ENCODE peak calls at places on chromosomes 16 and 17, in four cellular contexts. One of them, this sample, is unnamed. For H3K36me3, the result is how much of the 10 kb centered on the place peaks cover.

GRCh38 chr16:3234543-3235541 is at the start of gene ZNF200:
- DNase-seq in lung: peak
- DNase-seq in uterus: peak
- DNase-seq in hepatocyte: peak
- DNase-seq in this sample: peak

GRCh38 chr16:27230562-27230991 is 27.3 kb downstream of the KDM8 start:
- DNase-seq in lung: no peak
- DNase-seq in uterus: no peak
- DNase-seq in hepatocyte: no peak
- DNase-seq in this sample: no peak

GRCh38 chr16:67396159-67396774 is 3.0 kb upstream of the TPPP3 start:
- DNase-seq in lung: peak
- DNase-seq in uterus: peak
- DNase-seq in hepatocyte: peak
- DNase-seq in this sample: peak

GRCh38 chr17:1592751-1593629 is 30.4 kb upstream of the PITPNA start:
- DNase-seq in lung: no peak
- DNase-seq in uterus: no peak
- DNase-seq in hepatocyte: peak
- DNase-seq in this sample: no peak

GRCh38 chr16:67613808-67614207 is 31.1 kb upstream of the CARMIL2 start:
- DNase-seq in lung: no peak
- DNase-seq in uterus: no peak
- DNase-seq in hepatocyte: no peak
- DNase-seq in this sample: peak

GRCh38 chr17:7445011-7445927 is at the start of gene CHRNB1:
- DNase-seq in lung: peak
- DNase-seq in uterus: peak
- DNase-seq in hepatocyte: peak
- DNase-seq in this sample: peak

GRCh38 chr16:68517606-68518161 is 21.4 kb upstream of the ZFP90 start:
- DNase-seq in lung: no peak
- DNase-seq in uterus: no peak
- DNase-seq in hepatocyte: no peak
- DNase-seq in this sample: no peak

GRCh38 chr17:81390029-81390428 is 5.2 kb upstream of the BAHCC1 start:
- DNase-seq in lung: no peak
- DNase-seq in uterus: no peak
- DNase-seq in hepatocyte: no peak
- DNase-seq in this sample: no peak

GRCh38 chr17:38447502-38448095 is 19.3 kb downstream of the ARHGAP23 start:
- DNase-seq in lung: no peak
- DNase-seq in uterus: no peak
- DNase-seq in hepatocyte: no peak
- DNase-seq in this sample: no peak

GRCh38 chr17:3532106-3532858 is 25.3 kb downstream of the TRPV3 start:
- DNase-seq in lung: no peak
- DNase-seq in uterus: no peak
- DNase-seq in hepatocyte: no peak
- DNase-seq in this sample: no peak

GRCh38 chr16:54077412-54077821 is 209.2 kb downstream of the IRX3 start:
- DNase-seq in lung: no peak
- DNase-seq in uterus: no peak
- DNase-seq in hepatocyte: no peak
- DNase-seq in this sample: peak

GRCh38 chr16:87921236-87921773 is 15.0 kb downstream of the CA5A start:
- DNase-seq in lung: no peak
- DNase-seq in uterus: no peak
- DNase-seq in hepatocyte: no peak
- DNase-seq in this sample: no peak

GRCh38 chr16:10981697-10982216 is 37.4 kb downstream of the CLEC16A start:
- DNase-seq in lung: no peak
- DNase-seq in uterus: no peak
- DNase-seq in hepatocyte: no peak
- DNase-seq in this sample: peak

GRCh38 chr16:9254863-9255262 is 163.4 kb downstream of the HAPSTR1 start:
- DNase-seq in lung: no peak
- DNase-seq in uterus: no peak
- DNase-seq in hepatocyte: no peak
- DNase-seq in this sample: no peak

GRCh38 chr17:79819085-79819484 is 20.2 kb downstream of the CBX4 start:
- DNase-seq in lung: no peak
- DNase-seq in uterus: no peak
- DNase-seq in hepatocyte: no peak
- DNase-seq in this sample: no peak

GRCh38 chr17:79819534-79820276 is 19.5 kb downstream of the CBX4 start:
- DNase-seq in lung: no peak
- DNase-seq in uterus: no peak
- DNase-seq in hepatocyte: no peak
- DNase-seq in this sample: no peak

GRCh38 chr17:79821331-79822095 is 17.7 kb downstream of the CBX4 start:
- DNase-seq in lung: no peak
- DNase-seq in uterus: no peak
- DNase-seq in hepatocyte: no peak
- DNase-seq in this sample: no peak

GRCh38 chr17:79822583-79823124 is 16.6 kb downstream of the CBX4 start:
- DNase-seq in lung: no peak
- DNase-seq in uterus: no peak
- DNase-seq in hepatocyte: no peak
- DNase-seq in this sample: no peak

DNA sequence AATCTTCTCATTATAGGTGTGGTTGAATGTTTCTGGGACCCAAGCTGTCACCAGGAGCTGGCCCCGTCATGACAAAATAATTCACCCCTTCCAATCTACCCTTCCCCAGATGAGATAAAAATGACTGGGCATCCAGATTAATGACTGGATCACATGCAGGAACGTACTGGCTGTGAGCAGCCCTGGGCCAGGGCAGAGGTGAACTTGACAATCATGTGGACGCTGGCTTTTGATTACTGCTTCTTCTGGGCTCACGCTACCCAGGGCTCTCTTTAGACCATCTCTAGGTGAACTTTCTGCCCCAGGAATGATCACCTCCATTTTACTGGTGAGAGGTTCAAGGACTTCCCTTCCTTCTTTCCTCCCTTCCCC is 18.3 kb downstream of the CBX4 start:
- DNase-seq in lung: no peak
- DNase-seq in uterus: no peak
- DNase-seq in hepatocyte: no peak
- DNase-seq in this sample: no peak
- TF ChIP-seq CTCF in lung: no peak
- TF ChIP-seq CTCF in uterus: no peak
- TF ChIP-seq CTCF in hepatocyte: no peak
- TF ChIP-seq CTCF in this sample: no peak

GRCh38 chr16:661184-661821 is 6.6 kb upstream of the RHOT2 start:
- DNase-seq in lung: no peak
- DNase-seq in uterus: no peak
- DNase-seq in hepatocyte: no peak
- DNase-seq in this sample: no peak
- H3K36me3 ChIP-seq in lung: under half
- H3K36me3 ChIP-seq in uterus: under half
- H3K36me3 ChIP-seq in hepatocyte: under half
- H3K36me3 ChIP-seq in this sample: under half

DNA sequence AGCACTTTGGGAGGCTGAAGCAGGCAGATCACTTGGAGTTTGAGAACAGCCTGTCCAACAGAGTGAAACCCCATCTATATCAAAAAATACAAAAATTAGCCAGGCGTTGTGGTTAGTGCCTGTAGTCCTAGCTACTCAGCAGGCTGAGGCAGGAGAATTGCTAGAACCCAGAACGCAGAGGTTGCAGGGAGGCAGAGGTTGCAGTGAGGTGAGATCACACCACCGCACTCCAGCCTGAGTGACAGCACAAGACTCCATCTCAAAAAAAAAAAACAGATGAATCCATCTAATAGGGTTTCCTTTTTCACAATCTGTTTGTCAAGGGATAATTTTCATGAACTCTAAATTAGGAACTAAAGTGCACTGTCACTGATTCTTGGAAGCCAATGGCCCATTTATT is 99.0 kb downstream of the PARN start:
- DNase-seq in lung: no peak
- DNase-seq in uterus: no peak
- DNase-seq in hepatocyte: no peak
- DNase-seq in this sample: no peak
- TF ChIP-seq CTCF in lung: no peak
- TF ChIP-seq CTCF in uterus: no peak
- TF ChIP-seq CTCF in hepatocyte: no peak
- TF ChIP-seq CTCF in this sample: no peak

DNA sequence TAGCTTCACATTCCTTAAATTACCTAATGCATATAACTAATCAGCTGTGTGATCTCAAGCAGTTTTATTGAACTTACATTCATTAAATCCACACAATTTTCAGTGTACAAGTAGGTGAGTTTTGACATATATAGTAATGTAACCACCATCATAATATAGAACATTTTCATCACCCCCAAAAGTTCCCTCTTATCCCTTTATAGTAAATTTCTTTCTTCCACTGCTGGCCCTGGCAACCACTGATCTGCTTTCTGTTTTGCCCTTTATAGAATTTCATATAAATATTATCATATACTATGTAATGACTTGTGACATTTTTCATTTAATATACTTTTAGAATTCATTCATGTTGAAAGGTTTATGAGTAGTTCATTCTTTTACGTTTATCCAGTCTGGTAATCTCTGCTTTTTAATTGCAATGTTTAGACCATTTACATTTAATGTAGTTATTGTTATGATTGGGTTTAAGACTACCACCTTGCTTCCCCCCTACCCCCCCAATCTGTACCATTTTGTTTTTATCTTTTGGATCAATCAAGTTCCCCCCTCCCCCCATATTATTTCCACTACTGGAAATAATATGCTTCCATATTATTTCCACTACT is 125.3 kb upstream of the NACA2 start:
- DNase-seq in lung: no peak
- DNase-seq in uterus: no peak
- DNase-seq in hepatocyte: no peak
- DNase-seq in this sample: no peak
- H3K36me3 ChIP-seq in lung: under half
- H3K36me3 ChIP-seq in uterus: under half
- H3K36me3 ChIP-seq in hepatocyte: under half
- H3K36me3 ChIP-seq in this sample: under half